ENCODE peak calls at places on chromosomes 12 and 14, in ten cellular contexts. One of them, this sample, is unnamed.
A peak's percentile ranks its signal among the peaks of the same experiment; 100 is the strongest.

GRCh38 chr14:69573841-69574265 is 818 bp downstream of the CCDC177 start:
- DNase-seq in H7: peak; percentile 90
- DNase-seq in HuH-7.5: peak; percentile 33
- DNase-seq in MCF 10A: no peak
- DNase-seq in LoVo: no peak
- DNase-seq in RPMI7951: no peak
- DNase-seq in tibial artery: no peak
- DNase-seq in Daoy: no peak
- DNase-seq in colonic mucosa: no peak
- DNase-seq in GM04504: no peak
- DNase-seq in this sample: no peak

GRCh38 chr14:99716850-99717681 is 33.0 kb downstream of the CYP46A1 start:
- DNase-seq in H7: peak; percentile 19
- DNase-seq in HuH-7.5: no peak
- DNase-seq in MCF 10A: no peak
- DNase-seq in LoVo: no peak
- DNase-seq in RPMI7951: no peak
- DNase-seq in tibial artery: no peak
- DNase-seq in Daoy: no peak
- DNase-seq in colonic mucosa: no peak
- DNase-seq in GM04504: no peak
- DNase-seq in this sample: no peak

GRCh38 chr12:49515266-49515665 is 23.6 kb upstream of the KCNH3 start:
- DNase-seq in H7: no peak
- DNase-seq in HuH-7.5: no peak
- DNase-seq in MCF 10A: peak; percentile 69
- DNase-seq in LoVo: no peak
- DNase-seq in RPMI7951: peak; percentile 71
- DNase-seq in tibial artery: no peak
- DNase-seq in Daoy: peak; percentile 75
- DNase-seq in colonic mucosa: no peak
- DNase-seq in GM04504: peak; percentile 21
- DNase-seq in this sample: no peak

GRCh38 chr12:114916531-114916930 is 232.6 kb upstream of the TBX3 start:
- DNase-seq in H7: no peak
- DNase-seq in HuH-7.5: no peak
- DNase-seq in MCF 10A: no peak
- DNase-seq in LoVo: no peak
- DNase-seq in RPMI7951: peak; percentile 97
- DNase-seq in tibial artery: no peak
- DNase-seq in Daoy: peak; percentile 68
- DNase-seq in colonic mucosa: no peak
- DNase-seq in GM04504: no peak
- DNase-seq in this sample: no peak

GRCh38 chr14:61145903-61146411 is 135.2 kb downstream of the TMEM30B start:
- DNase-seq in H7: no peak
- DNase-seq in HuH-7.5: no peak
- DNase-seq in MCF 10A: peak; percentile 76
- DNase-seq in LoVo: no peak
- DNase-seq in RPMI7951: peak; percentile 92
- DNase-seq in tibial artery: no peak
- DNase-seq in Daoy: peak; percentile 92
- DNase-seq in colonic mucosa: no peak
- DNase-seq in GM04504: peak; percentile 77
- DNase-seq in this sample: no peak

GRCh38 chr14:75090353-75090752 is 20.9 kb downstream of the ZC2HC1C start:
- DNase-seq in H7: no peak
- DNase-seq in HuH-7.5: no peak
- DNase-seq in MCF 10A: no peak
- DNase-seq in LoVo: no peak
- DNase-seq in RPMI7951: no peak
- DNase-seq in tibial artery: no peak
- DNase-seq in Daoy: no peak
- DNase-seq in colonic mucosa: no peak
- DNase-seq in GM04504: no peak
- DNase-seq in this sample: no peak

GRCh38 chr12:75634244-75635222 is 123.1 kb upstream of the KRR1 start:
- DNase-seq in H7: no peak
- DNase-seq in HuH-7.5: no peak
- DNase-seq in MCF 10A: no peak
- DNase-seq in LoVo: no peak
- DNase-seq in RPMI7951: no peak
- DNase-seq in tibial artery: no peak
- DNase-seq in Daoy: no peak
- DNase-seq in colonic mucosa: no peak
- DNase-seq in GM04504: no peak
- DNase-seq in this sample: no peak

GRCh38 chr12:94982456-94982855 is 21.0 kb downstream of the NDUFA12 start:
- DNase-seq in H7: no peak
- DNase-seq in HuH-7.5: no peak
- DNase-seq in MCF 10A: no peak
- DNase-seq in LoVo: no peak
- DNase-seq in RPMI7951: peak; percentile 7
- DNase-seq in tibial artery: no peak
- DNase-seq in Daoy: peak; percentile 37
- DNase-seq in colonic mucosa: no peak
- DNase-seq in GM04504: no peak
- DNase-seq in this sample: no peak

GRCh38 chr12:207804-208203 is 6.2 kb downstream of the SLC6A12 start:
- DNase-seq in H7: no peak
- DNase-seq in HuH-7.5: no peak
- DNase-seq in MCF 10A: no peak
- DNase-seq in LoVo: no peak
- DNase-seq in RPMI7951: no peak
- DNase-seq in tibial artery: no peak
- DNase-seq in Daoy: no peak
- DNase-seq in colonic mucosa: no peak
- DNase-seq in GM04504: no peak
- DNase-seq in this sample: no peak

GRCh38 chr12:67916266-67916970 is 72.8 kb upstream of the IFNG-AS1 start:
- DNase-seq in H7: peak; percentile 16
- DNase-seq in HuH-7.5: no peak
- DNase-seq in MCF 10A: no peak
- DNase-seq in LoVo: no peak
- DNase-seq in RPMI7951: no peak
- DNase-seq in tibial artery: no peak
- DNase-seq in Daoy: peak; percentile 20
- DNase-seq in colonic mucosa: no peak
- DNase-seq in GM04504: peak; percentile 46
- DNase-seq in this sample: no peak

GRCh38 chr12:2895511-2895910 is 4.8 kb downstream of the TULP3 start:
- DNase-seq in H7: no peak
- DNase-seq in HuH-7.5: no peak
- DNase-seq in MCF 10A: no peak
- DNase-seq in LoVo: no peak
- DNase-seq in RPMI7951: no peak
- DNase-seq in tibial artery: no peak
- DNase-seq in Daoy: no peak
- DNase-seq in colonic mucosa: no peak
- DNase-seq in GM04504: no peak
- DNase-seq in this sample: no peak

GRCh38 chr12:121404734-121405133 is 4.8 kb downstream of the RNF34 start:
- DNase-seq in H7: no peak
- DNase-seq in HuH-7.5: no peak
- DNase-seq in MCF 10A: peak; percentile 30
- DNase-seq in LoVo: no peak
- DNase-seq in RPMI7951: no peak
- DNase-seq in tibial artery: no peak
- DNase-seq in Daoy: no peak
- DNase-seq in colonic mucosa: no peak
- DNase-seq in GM04504: no peak
- DNase-seq in this sample: no peak

GRCh38 chr14:90513151-90514014 is 116.6 kb downstream of the CALM1 start:
- DNase-seq in H7: peak; percentile 90
- DNase-seq in HuH-7.5: peak; percentile 90
- DNase-seq in MCF 10A: no peak
- DNase-seq in LoVo: peak; percentile 48
- DNase-seq in RPMI7951: peak; percentile 29
- DNase-seq in tibial artery: peak; percentile 84
- DNase-seq in Daoy: peak; percentile 54
- DNase-seq in colonic mucosa: peak; percentile 93
- DNase-seq in GM04504: no peak
- DNase-seq in this sample: no peak

GRCh38 chr14:64541971-64542838 is 1.7 kb downstream of the HSPA2 start:
- DNase-seq in H7: no peak
- DNase-seq in HuH-7.5: no peak
- DNase-seq in MCF 10A: no peak
- DNase-seq in LoVo: no peak
- DNase-seq in RPMI7951: no peak
- DNase-seq in tibial artery: no peak
- DNase-seq in Daoy: no peak
- DNase-seq in colonic mucosa: no peak
- DNase-seq in GM04504: no peak
- DNase-seq in this sample: no peak

GRCh38 chr12:118061011-118061875 is at the start of gene WSB2:
- DNase-seq in H7: peak; percentile 91
- DNase-seq in HuH-7.5: peak; percentile 31
- DNase-seq in MCF 10A: no peak
- DNase-seq in LoVo: peak; percentile 46
- DNase-seq in RPMI7951: peak; percentile 50
- DNase-seq in tibial artery: peak; percentile 88
- DNase-seq in Daoy: peak; percentile 84
- DNase-seq in colonic mucosa: peak; percentile 85
- DNase-seq in GM04504: no peak
- DNase-seq in this sample: peak; percentile 80

GRCh38 chr14:76887196-76887595 is 61.0 kb downstream of the LRRC74A start:
- DNase-seq in H7: no peak
- DNase-seq in HuH-7.5: no peak
- DNase-seq in MCF 10A: no peak
- DNase-seq in LoVo: no peak
- DNase-seq in RPMI7951: peak; percentile 79
- DNase-seq in tibial artery: no peak
- DNase-seq in Daoy: no peak
- DNase-seq in colonic mucosa: no peak
- DNase-seq in GM04504: no peak
- DNase-seq in this sample: no peak

GRCh38 chr14:73526036-73526984 is 10.6 kb upstream of the ACOT1 start:
- DNase-seq in H7: no peak
- DNase-seq in HuH-7.5: no peak
- DNase-seq in MCF 10A: peak; percentile 75
- DNase-seq in LoVo: no peak
- DNase-seq in RPMI7951: peak; percentile 90
- DNase-seq in tibial artery: no peak
- DNase-seq in Daoy: peak; percentile 51
- DNase-seq in colonic mucosa: no peak
- DNase-seq in GM04504: no peak
- DNase-seq in this sample: no peak

GRCh38 chr12:121093487-121093891 is 39.2 kb upstream of the P2RX7 start:
- DNase-seq in H7: peak; percentile 30
- DNase-seq in HuH-7.5: no peak
- DNase-seq in MCF 10A: no peak
- DNase-seq in LoVo: no peak
- DNase-seq in RPMI7951: no peak
- DNase-seq in tibial artery: no peak
- DNase-seq in Daoy: no peak
- DNase-seq in colonic mucosa: no peak
- DNase-seq in GM04504: no peak
- DNase-seq in this sample: no peak

GRCh38 chr14:73774671-73775070 is 60.5 kb upstream of the PNMA1 start:
- DNase-seq in H7: no peak
- DNase-seq in HuH-7.5: no peak
- DNase-seq in MCF 10A: no peak
- DNase-seq in LoVo: no peak
- DNase-seq in RPMI7951: no peak
- DNase-seq in tibial artery: no peak
- DNase-seq in Daoy: no peak
- DNase-seq in colonic mucosa: no peak
- DNase-seq in GM04504: no peak
- DNase-seq in this sample: no peak

GRCh38 chr14:68794130-68794855 is 1.4 kb upstream of the ZFP36L1 start:
- DNase-seq in H7: peak; percentile 71
- DNase-seq in HuH-7.5: no peak
- DNase-seq in MCF 10A: peak; percentile 92
- DNase-seq in LoVo: peak; percentile 70
- DNase-seq in RPMI7951: peak; percentile 88
- DNase-seq in tibial artery: peak; percentile 95
- DNase-seq in Daoy: peak; percentile 91
- DNase-seq in colonic mucosa: peak; percentile 79
- DNase-seq in GM04504: peak; percentile 96
- DNase-seq in this sample: peak; percentile 31

GRCh38 chr14:99524091-99524661 is 43.0 kb downstream of the CCNK start:
- DNase-seq in H7: no peak
- DNase-seq in HuH-7.5: no peak
- DNase-seq in MCF 10A: no peak
- DNase-seq in LoVo: no peak
- DNase-seq in RPMI7951: no peak
- DNase-seq in tibial artery: no peak
- DNase-seq in Daoy: no peak
- DNase-seq in colonic mucosa: peak; percentile 49
- DNase-seq in GM04504: no peak
- DNase-seq in this sample: no peak

This sample was measured in K562.